ENCODE peak calls at places on chromosomes 6 and 20, in seven cellular contexts. K is heart right ventricle, W is BE2C, S is astrocyte of the hippocampus, P is AML-193, F is HT-29, B is neural crest cell. V is an unnamed sample.

GRCh38 chr20:14729390-14729789 is 392.0 kb upstream of the FLRT3 start:
- DNase-seq in K (no peak), W (no peak), S (no peak), P (no peak), F (no peak), B (no peak), V (no peak)

GRCh38 chr20:59676126-59676876 is 72.0 kb downstream of the PHACTR3 start:
- DNase-seq in K (no peak), W (no peak), S (no peak), P (no peak), F (no peak), B (no peak), V (no peak)

GRCh38 chr6:132153221-132153896 is 202.2 kb upstream of the CCN2 start:
- DNase-seq in K (no peak), W (no peak), S (peak; percentile 91), P (no peak), F (no peak), B (no peak), V (no peak)

GRCh38 chr6:169323221-169323620 is 69.6 kb upstream of the THBS2 start:
- DNase-seq in K (no peak), W (no peak), S (no peak), P (no peak), F (no peak), B (no peak), V (no peak)

GRCh38 chr20:62961310-62961783 is 8.8 kb downstream of the SLC17A9 start:
- DNase-seq in K (no peak), W (peak; percentile 99), S (no peak), P (no peak), F (no peak), B (no peak), V (no peak)

GRCh38 chr6:130055271-130055670 is 36.9 kb downstream of the L3MBTL3 start:
- DNase-seq in K (no peak), W (no peak), S (no peak), P (no peak), F (no peak), B (no peak), V (no peak)

GRCh38 chr6:42610416-42610815 is 46.6 kb downstream of the UBR2 start:
- DNase-seq in K (no peak), W (no peak), S (no peak), P (no peak), F (no peak), B (no peak), V (no peak)

GRCh38 chr20:32570401-32571190 is 14.5 kb downstream of the NOL4L start:
- DNase-seq in K (no peak), W (no peak), S (no peak), P (no peak), F (no peak), B (no peak), V (no peak)

GRCh38 chr20:51404297-51405060 is 138.0 kb downstream of the NFATC2 start:
- DNase-seq in K (no peak), W (no peak), S (no peak), P (no peak), F (no peak), B (no peak), V (no peak)

GRCh38 chr20:63500151-63500901 is 1.4 kb upstream of the EEF1A2 start:
- DNase-seq in K (no peak), W (no peak), S (no peak), P (no peak), F (no peak), B (no peak), V (no peak)

GRCh38 chr20:43895235-43895634 is 19.4 kb upstream of the TOX2 start:
- DNase-seq in K (no peak), W (no peak), S (no peak), P (no peak), F (no peak), B (no peak), V (no peak)

GRCh38 chr6:63802606-63803206 is 167.1 kb downstream of the PHF3 start:
- DNase-seq in K (no peak), W (peak; percentile 28), S (peak; percentile 33), P (peak; percentile 68), F (peak; percentile 50), B (no peak), V (no peak)

GRCh38 chr6:139334791-139335446 is 39.5 kb downstream of the CITED2 start:
- DNase-seq in K (no peak), W (no peak), S (peak; percentile 77), P (peak; percentile 60), F (no peak), B (no peak), V (peak; percentile 29)

GRCh38 chr6:37033255-37033654 is 27.8 kb downstream of the FGD2 start:
- DNase-seq in K (no peak), W (no peak), S (peak; percentile 16), P (no peak), F (no peak), B (no peak), V (no peak)

GRCh38 chr6:63272397-63272796 is 47.4 kb downstream of the LGSN start:
- DNase-seq in K (no peak), W (no peak), S (peak; percentile 9), P (peak; percentile 76), F (peak; percentile 45), B (no peak), V (no peak)

GRCh38 chr6:56649782-56650181 is 7.1 kb upstream of the DST start:
- DNase-seq in K (no peak), W (no peak), S (no peak), P (no peak), F (peak; percentile 13), B (no peak), V (no peak)

GRCh38 chr6:38482466-38482865 is 157.3 kb downstream of the BTBD9 start:
- DNase-seq in K (no peak), W (no peak), S (peak; percentile 13), P (no peak), F (no peak), B (no peak), V (no peak)

GRCh38 chr6:16622193-16622592 is 139.1 kb downstream of the ATXN1 start:
- DNase-seq in K (no peak), W (no peak), S (no peak), P (no peak), F (no peak), B (no peak), V (no peak)

GRCh38 chr20:50717312-50717711 is 14.1 kb upstream of the PARD6B start:
- DNase-seq in K (no peak), W (no peak), S (no peak), P (no peak), F (no peak), B (no peak), V (no peak)

GRCh38 chr6:81838031-81838430 is 85.5 kb upstream of the TENT5A start:
- DNase-seq in K (no peak), W (no peak), S (peak; percentile 67), P (no peak), F (peak; percentile 54), B (no peak), V (peak; percentile 75)

GRCh38 chr6:111642463-111643158 is 36.9 kb upstream of the TRAF3IP2 start:
- DNase-seq in K (peak; percentile 52), W (peak; percentile 71), S (peak; percentile 66), P (peak; percentile 85), F (peak; percentile 64), B (peak; percentile 28), V (no peak)

GRCh38 chr6:53032853-53033252 is 32.4 kb upstream of the FBXO9 start:
- DNase-seq in K (no peak), W (no peak), S (no peak), P (no peak), F (no peak), B (no peak), V (no peak)

GRCh38 chr6:73832313-73832712 is 136.3 kb downstream of the CD109 start:
- DNase-seq in K (no peak), W (no peak), S (no peak), P (no peak), F (no peak), B (no peak), V (no peak)

GRCh38 chr6:84623956-84624680 is 140.3 kb downstream of the TBX18 start:
- DNase-seq in K (no peak), W (no peak), S (peak; percentile 77), P (no peak), F (no peak), B (no peak), V (no peak)

GRCh38 chr6:4908062-4908461 is 95.8 kb downstream of the RPP40 start:
- DNase-seq in K (no peak), W (no peak), S (no peak), P (no peak), F (no peak), B (no peak), V (no peak)

GRCh38 chr6:52994789-52995078 is 350 bp downstream of the GSTA4 start:
- DNase-seq in K (peak; percentile 33), W (peak; percentile 65), S (no peak), P (no peak), F (no peak), B (peak; percentile 59), V (no peak)

GRCh38 chr6:21953831-21954801 is 342.7 kb downstream of the PRL start:
- DNase-seq in K (no peak), W (peak; percentile 13), S (peak; percentile 31), P (no peak), F (no peak), B (no peak), V (peak; percentile 82)

GRCh38 chr20:3242167-3242692 is 3.2 kb upstream of the SLC4A11 start:
- DNase-seq in K (no peak), W (no peak), S (no peak), P (no peak), F (peak; percentile 42), B (no peak), V (no peak)

GRCh38 chr6:111725446-111726112 is 119.9 kb upstream of the TRAF3IP2 start:
- DNase-seq in K (no peak), W (no peak), S (peak; percentile 67), P (no peak), F (no peak), B (no peak), V (no peak)

GRCh38 chr20:52490715-52491430 is 299.3 kb upstream of the ZFP64 start:
- DNase-seq in K (no peak), W (no peak), S (peak; percentile 78), P (no peak), F (no peak), B (no peak), V (peak; percentile 78)

GRCh38 chr6:160972111-160972510 is 19.5 kb upstream of the MAP3K4 start:
- DNase-seq in K (no peak), W (no peak), S (peak; percentile 88), P (no peak), F (no peak), B (no peak), V (no peak)

V was measured in retinal pigment epithelial cell.